ENCODE peak calls at places on chromosomes 2 and 18, in nine cellular contexts. One of them, this sample, is unnamed.

GRCh38 chr2:178268435-178268834 is 74.1 kb downstream of the OSBPL6 start:
- DNase-seq in AML-193: no peak
- DNase-seq in LoVo: no peak
- DNase-seq in islet precursor cell: no peak
- DNase-seq in H9: no peak
- DNase-seq in activated CD4-positive, alpha-beta T cell treated with anti-CD3 and anti-CD28 coated beads, Interleukin-2, amount 10 ng/mL, durations not matched to agents 7 days and 5 days: no peak
- DNase-seq in GM20000: no peak
- DNase-seq in Calu3: no peak
- DNase-seq in stimulated activated CD4-positive, alpha-beta T cell treated with anti-CD3 and anti-CD28 coated beads, TNF-alpha, amount 100 ng/mL, for 4 hours: no peak
- DNase-seq in this sample: no peak

GRCh38 chr18:48139427-48140347 is 209.2 kb upstream of the SMAD2 start:
- DNase-seq in stimulated activated CD4-positive, alpha-beta T cell treated with anti-CD3 and anti-CD28 coated beads, TNF-alpha, amount 100 ng/mL, for 4 hours: no peak
- DNase-seq in GM20000: no peak
- DNase-seq in activated CD4-positive, alpha-beta T cell treated with anti-CD3 and anti-CD28 coated beads, Interleukin-2, amount 10 ng/mL, durations not matched to agents 7 days and 5 days: no peak
- DNase-seq in LoVo: peak
- DNase-seq in H9: no peak
- DNase-seq in Calu3: peak
- DNase-seq in islet precursor cell: no peak
- DNase-seq in AML-193: no peak
- DNase-seq in this sample: no peak

GRCh38 chr2:57372237-57372962 is 674.2 kb upstream of the VRK2 start:
- DNase-seq in stimulated activated CD4-positive, alpha-beta T cell treated with anti-CD3 and anti-CD28 coated beads, TNF-alpha, amount 100 ng/mL, for 4 hours: no peak
- DNase-seq in AML-193: no peak
- DNase-seq in activated CD4-positive, alpha-beta T cell treated with anti-CD3 and anti-CD28 coated beads, Interleukin-2, amount 10 ng/mL, durations not matched to agents 7 days and 5 days: no peak
- DNase-seq in LoVo: no peak
- DNase-seq in Calu3: no peak
- DNase-seq in GM20000: no peak
- DNase-seq in islet precursor cell: no peak
- DNase-seq in H9: no peak
- DNase-seq in this sample: no peak

GRCh38 chr2:101622210-101622609 is 75.3 kb upstream of the MAP4K4 start:
- DNase-seq in islet precursor cell: peak
- DNase-seq in GM20000: no peak
- DNase-seq in stimulated activated CD4-positive, alpha-beta T cell treated with anti-CD3 and anti-CD28 coated beads, TNF-alpha, amount 100 ng/mL, for 4 hours: no peak
- DNase-seq in LoVo: no peak
- DNase-seq in activated CD4-positive, alpha-beta T cell treated with anti-CD3 and anti-CD28 coated beads, Interleukin-2, amount 10 ng/mL, durations not matched to agents 7 days and 5 days: no peak
- DNase-seq in Calu3: no peak
- DNase-seq in AML-193: no peak
- DNase-seq in H9: no peak
- DNase-seq in this sample: no peak

GRCh38 chr2:45127891-45128290 is 118.6 kb upstream of the SIX2 start:
- DNase-seq in activated CD4-positive, alpha-beta T cell treated with anti-CD3 and anti-CD28 coated beads, Interleukin-2, amount 10 ng/mL, durations not matched to agents 7 days and 5 days: no peak
- DNase-seq in LoVo: no peak
- DNase-seq in islet precursor cell: no peak
- DNase-seq in stimulated activated CD4-positive, alpha-beta T cell treated with anti-CD3 and anti-CD28 coated beads, TNF-alpha, amount 100 ng/mL, for 4 hours: no peak
- DNase-seq in AML-193: no peak
- DNase-seq in GM20000: no peak
- DNase-seq in H9: no peak
- DNase-seq in Calu3: no peak
- DNase-seq in this sample: no peak

GRCh38 chr2:24049485-24050021 is at the start of gene FKBP1B:
- DNase-seq in Calu3: peak
- DNase-seq in GM20000: peak
- DNase-seq in islet precursor cell: peak
- DNase-seq in AML-193: no peak
- DNase-seq in stimulated activated CD4-positive, alpha-beta T cell treated with anti-CD3 and anti-CD28 coated beads, TNF-alpha, amount 100 ng/mL, for 4 hours: peak
- DNase-seq in activated CD4-positive, alpha-beta T cell treated with anti-CD3 and anti-CD28 coated beads, Interleukin-2, amount 10 ng/mL, durations not matched to agents 7 days and 5 days: peak
- DNase-seq in H9: peak
- DNase-seq in LoVo: peak
- DNase-seq in this sample: peak

GRCh38 chr18:36386150-36386920 is 88.8 kb downstream of the FHOD3 start:
- DNase-seq in stimulated activated CD4-positive, alpha-beta T cell treated with anti-CD3 and anti-CD28 coated beads, TNF-alpha, amount 100 ng/mL, for 4 hours: no peak
- DNase-seq in AML-193: no peak
- DNase-seq in activated CD4-positive, alpha-beta T cell treated with anti-CD3 and anti-CD28 coated beads, Interleukin-2, amount 10 ng/mL, durations not matched to agents 7 days and 5 days: no peak
- DNase-seq in LoVo: no peak
- DNase-seq in GM20000: no peak
- DNase-seq in Calu3: no peak
- DNase-seq in H9: no peak
- DNase-seq in islet precursor cell: peak
- DNase-seq in this sample: no peak

GRCh38 chr2:188303363-188304031 is 11.8 kb downstream of the GULP1 start:
- DNase-seq in stimulated activated CD4-positive, alpha-beta T cell treated with anti-CD3 and anti-CD28 coated beads, TNF-alpha, amount 100 ng/mL, for 4 hours: no peak
- DNase-seq in LoVo: peak
- DNase-seq in activated CD4-positive, alpha-beta T cell treated with anti-CD3 and anti-CD28 coated beads, Interleukin-2, amount 10 ng/mL, durations not matched to agents 7 days and 5 days: no peak
- DNase-seq in GM20000: no peak
- DNase-seq in Calu3: peak
- DNase-seq in AML-193: no peak
- DNase-seq in H9: peak
- DNase-seq in islet precursor cell: peak
- DNase-seq in this sample: no peak

GRCh38 chr18:24055878-24056277 is 41.3 kb downstream of the TTC39C start:
- DNase-seq in GM20000: no peak
- DNase-seq in activated CD4-positive, alpha-beta T cell treated with anti-CD3 and anti-CD28 coated beads, Interleukin-2, amount 10 ng/mL, durations not matched to agents 7 days and 5 days: no peak
- DNase-seq in AML-193: no peak
- DNase-seq in islet precursor cell: no peak
- DNase-seq in Calu3: no peak
- DNase-seq in LoVo: no peak
- DNase-seq in stimulated activated CD4-positive, alpha-beta T cell treated with anti-CD3 and anti-CD28 coated beads, TNF-alpha, amount 100 ng/mL, for 4 hours: no peak
- DNase-seq in H9: no peak
- DNase-seq in this sample: no peak

GRCh38 chr2:132479140-132479539 is 62.5 kb downstream of the GPR39 start:
- DNase-seq in islet precursor cell: no peak
- DNase-seq in AML-193: no peak
- DNase-seq in stimulated activated CD4-positive, alpha-beta T cell treated with anti-CD3 and anti-CD28 coated beads, TNF-alpha, amount 100 ng/mL, for 4 hours: no peak
- DNase-seq in LoVo: no peak
- DNase-seq in activated CD4-positive, alpha-beta T cell treated with anti-CD3 and anti-CD28 coated beads, Interleukin-2, amount 10 ng/mL, durations not matched to agents 7 days and 5 days: no peak
- DNase-seq in Calu3: no peak
- DNase-seq in GM20000: no peak
- DNase-seq in H9: no peak
- DNase-seq in this sample: no peak

GRCh38 chr2:144830543-144830942 is 310.6 kb upstream of the ZEB2 start:
- DNase-seq in LoVo: no peak
- DNase-seq in islet precursor cell: no peak
- DNase-seq in AML-193: no peak
- DNase-seq in stimulated activated CD4-positive, alpha-beta T cell treated with anti-CD3 and anti-CD28 coated beads, TNF-alpha, amount 100 ng/mL, for 4 hours: no peak
- DNase-seq in activated CD4-positive, alpha-beta T cell treated with anti-CD3 and anti-CD28 coated beads, Interleukin-2, amount 10 ng/mL, durations not matched to agents 7 days and 5 days: no peak
- DNase-seq in Calu3: no peak
- DNase-seq in H9: no peak
- DNase-seq in GM20000: no peak
- DNase-seq in this sample: no peak

GRCh38 chr2:10990561-10991111 is 78.9 kb downstream of the KCNF1 start:
- DNase-seq in LoVo: no peak
- DNase-seq in H9: no peak
- DNase-seq in Calu3: no peak
- DNase-seq in stimulated activated CD4-positive, alpha-beta T cell treated with anti-CD3 and anti-CD28 coated beads, TNF-alpha, amount 100 ng/mL, for 4 hours: no peak
- DNase-seq in islet precursor cell: no peak
- DNase-seq in activated CD4-positive, alpha-beta T cell treated with anti-CD3 and anti-CD28 coated beads, Interleukin-2, amount 10 ng/mL, durations not matched to agents 7 days and 5 days: no peak
- DNase-seq in GM20000: no peak
- DNase-seq in AML-193: no peak
- DNase-seq in this sample: no peak

GRCh38 chr2:18047896-18048657 is 169.6 kb downstream of the KCNS3 start:
- DNase-seq in H9: no peak
- DNase-seq in LoVo: peak
- DNase-seq in AML-193: no peak
- DNase-seq in activated CD4-positive, alpha-beta T cell treated with anti-CD3 and anti-CD28 coated beads, Interleukin-2, amount 10 ng/mL, durations not matched to agents 7 days and 5 days: no peak
- DNase-seq in Calu3: peak
- DNase-seq in GM20000: no peak
- DNase-seq in islet precursor cell: no peak
- DNase-seq in stimulated activated CD4-positive, alpha-beta T cell treated with anti-CD3 and anti-CD28 coated beads, TNF-alpha, amount 100 ng/mL, for 4 hours: no peak
- DNase-seq in this sample: no peak

GRCh38 chr18:42742474-42742873 is 373.0 kb downstream of the RIT2 start:
- DNase-seq in islet precursor cell: no peak
- DNase-seq in AML-193: no peak
- DNase-seq in H9: no peak
- DNase-seq in Calu3: no peak
- DNase-seq in LoVo: no peak
- DNase-seq in stimulated activated CD4-positive, alpha-beta T cell treated with anti-CD3 and anti-CD28 coated beads, TNF-alpha, amount 100 ng/mL, for 4 hours: no peak
- DNase-seq in GM20000: no peak
- DNase-seq in activated CD4-positive, alpha-beta T cell treated with anti-CD3 and anti-CD28 coated beads, Interleukin-2, amount 10 ng/mL, durations not matched to agents 7 days and 5 days: no peak
- DNase-seq in this sample: no peak

GRCh38 chr2:186576614-186577013 is 13.2 kb upstream of the ITGAV start:
- DNase-seq in GM20000: no peak
- DNase-seq in LoVo: no peak
- DNase-seq in Calu3: no peak
- DNase-seq in activated CD4-positive, alpha-beta T cell treated with anti-CD3 and anti-CD28 coated beads, Interleukin-2, amount 10 ng/mL, durations not matched to agents 7 days and 5 days: no peak
- DNase-seq in AML-193: no peak
- DNase-seq in stimulated activated CD4-positive, alpha-beta T cell treated with anti-CD3 and anti-CD28 coated beads, TNF-alpha, amount 100 ng/mL, for 4 hours: no peak
- DNase-seq in islet precursor cell: no peak
- DNase-seq in H9: no peak
- DNase-seq in this sample: no peak

GRCh38 chr2:237627463-237628321 is at the start of gene LRRFIP1:
- DNase-seq in LoVo: no peak
- DNase-seq in activated CD4-positive, alpha-beta T cell treated with anti-CD3 and anti-CD28 coated beads, Interleukin-2, amount 10 ng/mL, durations not matched to agents 7 days and 5 days: no peak
- DNase-seq in GM20000: no peak
- DNase-seq in stimulated activated CD4-positive, alpha-beta T cell treated with anti-CD3 and anti-CD28 coated beads, TNF-alpha, amount 100 ng/mL, for 4 hours: no peak
- DNase-seq in Calu3: peak
- DNase-seq in islet precursor cell: peak
- DNase-seq in H9: peak
- DNase-seq in AML-193: no peak
- DNase-seq in this sample: no peak

GRCh38 chr18:45828917-45829811 is 3.7 kb downstream of the SIGLEC15 start:
- DNase-seq in islet precursor cell: peak
- DNase-seq in LoVo: peak
- DNase-seq in stimulated activated CD4-positive, alpha-beta T cell treated with anti-CD3 and anti-CD28 coated beads, TNF-alpha, amount 100 ng/mL, for 4 hours: no peak
- DNase-seq in H9: peak
- DNase-seq in AML-193: peak
- DNase-seq in Calu3: peak
- DNase-seq in GM20000: no peak
- DNase-seq in activated CD4-positive, alpha-beta T cell treated with anti-CD3 and anti-CD28 coated beads, Interleukin-2, amount 10 ng/mL, durations not matched to agents 7 days and 5 days: no peak
- DNase-seq in this sample: no peak

GRCh38 chr2:176789751-176790150 is 422.8 kb upstream of the HNRNPA3 start:
- DNase-seq in AML-193: no peak
- DNase-seq in Calu3: no peak
- DNase-seq in islet precursor cell: no peak
- DNase-seq in stimulated activated CD4-positive, alpha-beta T cell treated with anti-CD3 and anti-CD28 coated beads, TNF-alpha, amount 100 ng/mL, for 4 hours: no peak
- DNase-seq in activated CD4-positive, alpha-beta T cell treated with anti-CD3 and anti-CD28 coated beads, Interleukin-2, amount 10 ng/mL, durations not matched to agents 7 days and 5 days: no peak
- DNase-seq in H9: no peak
- DNase-seq in GM20000: no peak
- DNase-seq in LoVo: no peak
- DNase-seq in this sample: no peak

GRCh38 chr2:85216051-85216431 is 82.8 kb downstream of the TCF7L1 start:
- DNase-seq in GM20000: no peak
- DNase-seq in AML-193: no peak
- DNase-seq in islet precursor cell: no peak
- DNase-seq in stimulated activated CD4-positive, alpha-beta T cell treated with anti-CD3 and anti-CD28 coated beads, TNF-alpha, amount 100 ng/mL, for 4 hours: no peak
- DNase-seq in activated CD4-positive, alpha-beta T cell treated with anti-CD3 and anti-CD28 coated beads, Interleukin-2, amount 10 ng/mL, durations not matched to agents 7 days and 5 days: no peak
- DNase-seq in LoVo: no peak
- DNase-seq in Calu3: no peak
- DNase-seq in H9: no peak
- DNase-seq in this sample: no peak

GRCh38 chr2:148674063-148675020 is 29.8 kb downstream of the EPC2 start:
- DNase-seq in activated CD4-positive, alpha-beta T cell treated with anti-CD3 and anti-CD28 coated beads, Interleukin-2, amount 10 ng/mL, durations not matched to agents 7 days and 5 days: peak
- DNase-seq in LoVo: peak
- DNase-seq in stimulated activated CD4-positive, alpha-beta T cell treated with anti-CD3 and anti-CD28 coated beads, TNF-alpha, amount 100 ng/mL, for 4 hours: no peak
- DNase-seq in islet precursor cell: peak
- DNase-seq in AML-193: peak
- DNase-seq in Calu3: peak
- DNase-seq in H9: peak
- DNase-seq in GM20000: peak
- DNase-seq in this sample: peak

GRCh38 chr18:14978191-14978590 is 230.2 kb downstream of the ANKRD30B start:
- DNase-seq in islet precursor cell: no peak
- DNase-seq in GM20000: no peak
- DNase-seq in Calu3: no peak
- DNase-seq in stimulated activated CD4-positive, alpha-beta T cell treated with anti-CD3 and anti-CD28 coated beads, TNF-alpha, amount 100 ng/mL, for 4 hours: no peak
- DNase-seq in AML-193: no peak
- DNase-seq in LoVo: no peak
- DNase-seq in activated CD4-positive, alpha-beta T cell treated with anti-CD3 and anti-CD28 coated beads, Interleukin-2, amount 10 ng/mL, durations not matched to agents 7 days and 5 days: no peak
- DNase-seq in H9: no peak
- DNase-seq in this sample: no peak

GRCh38 chr18:3889803-3890202 is 439.8 kb downstream of the TGIF1 start:
- DNase-seq in AML-193: no peak
- DNase-seq in stimulated activated CD4-positive, alpha-beta T cell treated with anti-CD3 and anti-CD28 coated beads, TNF-alpha, amount 100 ng/mL, for 4 hours: no peak
- DNase-seq in H9: no peak
- DNase-seq in LoVo: no peak
- DNase-seq in Calu3: no peak
- DNase-seq in islet precursor cell: no peak
- DNase-seq in activated CD4-positive, alpha-beta T cell treated with anti-CD3 and anti-CD28 coated beads, Interleukin-2, amount 10 ng/mL, durations not matched to agents 7 days and 5 days: no peak
- DNase-seq in GM20000: no peak
- DNase-seq in this sample: no peak

GRCh38 chr2:34159891-34160290 is 560.8 kb upstream of the FAM98A start:
- DNase-seq in activated CD4-positive, alpha-beta T cell treated with anti-CD3 and anti-CD28 coated beads, Interleukin-2, amount 10 ng/mL, durations not matched to agents 7 days and 5 days: no peak
- DNase-seq in islet precursor cell: no peak
- DNase-seq in H9: no peak
- DNase-seq in LoVo: no peak
- DNase-seq in stimulated activated CD4-positive, alpha-beta T cell treated with anti-CD3 and anti-CD28 coated beads, TNF-alpha, amount 100 ng/mL, for 4 hours: no peak
- DNase-seq in GM20000: no peak
- DNase-seq in AML-193: no peak
- DNase-seq in Calu3: no peak
- DNase-seq in this sample: no peak

GRCh38 chr2:186484062-186484735 is 1.9 kb upstream of the ZC3H15 start:
- DNase-seq in H9: no peak
- DNase-seq in stimulated activated CD4-positive, alpha-beta T cell treated with anti-CD3 and anti-CD28 coated beads, TNF-alpha, amount 100 ng/mL, for 4 hours: no peak
- DNase-seq in GM20000: no peak
- DNase-seq in islet precursor cell: no peak
- DNase-seq in Calu3: no peak
- DNase-seq in AML-193: peak
- DNase-seq in LoVo: peak
- DNase-seq in activated CD4-positive, alpha-beta T cell treated with anti-CD3 and anti-CD28 coated beads, Interleukin-2, amount 10 ng/mL, durations not matched to agents 7 days and 5 days: no peak
- DNase-seq in this sample: no peak

GRCh38 chr2:36965196-36965595 is 1.1 kb downstream of the STRN start:
- DNase-seq in AML-193: no peak
- DNase-seq in H9: no peak
- DNase-seq in stimulated activated CD4-positive, alpha-beta T cell treated with anti-CD3 and anti-CD28 coated beads, TNF-alpha, amount 100 ng/mL, for 4 hours: no peak
- DNase-seq in LoVo: no peak
- DNase-seq in islet precursor cell: no peak
- DNase-seq in Calu3: no peak
- DNase-seq in GM20000: no peak
- DNase-seq in activated CD4-positive, alpha-beta T cell treated with anti-CD3 and anti-CD28 coated beads, Interleukin-2, amount 10 ng/mL, durations not matched to agents 7 days and 5 days: no peak
- DNase-seq in this sample: no peak

GRCh38 chr2:153823880-153824279 is 47.8 kb upstream of the GALNT13 start:
- DNase-seq in Calu3: no peak
- DNase-seq in islet precursor cell: no peak
- DNase-seq in activated CD4-positive, alpha-beta T cell treated with anti-CD3 and anti-CD28 coated beads, Interleukin-2, amount 10 ng/mL, durations not matched to agents 7 days and 5 days: no peak
- DNase-seq in LoVo: peak
- DNase-seq in GM20000: no peak
- DNase-seq in stimulated activated CD4-positive, alpha-beta T cell treated with anti-CD3 and anti-CD28 coated beads, TNF-alpha, amount 100 ng/mL, for 4 hours: no peak
- DNase-seq in AML-193: no peak
- DNase-seq in H9: no peak
- DNase-seq in this sample: no peak

GRCh38 chr2:10601866-10602566 is 87.8 kb downstream of the NOL10 start:
- DNase-seq in Calu3: no peak
- DNase-seq in AML-193: no peak
- DNase-seq in islet precursor cell: no peak
- DNase-seq in stimulated activated CD4-positive, alpha-beta T cell treated with anti-CD3 and anti-CD28 coated beads, TNF-alpha, amount 100 ng/mL, for 4 hours: no peak
- DNase-seq in H9: no peak
- DNase-seq in activated CD4-positive, alpha-beta T cell treated with anti-CD3 and anti-CD28 coated beads, Interleukin-2, amount 10 ng/mL, durations not matched to agents 7 days and 5 days: no peak
- DNase-seq in GM20000: no peak
- DNase-seq in LoVo: no peak
- DNase-seq in this sample: no peak

GRCh38 chr18:65206551-65207260 is 544.1 kb upstream of the CDH7 start:
- DNase-seq in LoVo: no peak
- DNase-seq in AML-193: no peak
- DNase-seq in activated CD4-positive, alpha-beta T cell treated with anti-CD3 and anti-CD28 coated beads, Interleukin-2, amount 10 ng/mL, durations not matched to agents 7 days and 5 days: no peak
- DNase-seq in stimulated activated CD4-positive, alpha-beta T cell treated with anti-CD3 and anti-CD28 coated beads, TNF-alpha, amount 100 ng/mL, for 4 hours: no peak
- DNase-seq in islet precursor cell: peak
- DNase-seq in GM20000: no peak
- DNase-seq in H9: peak
- DNase-seq in Calu3: peak
- DNase-seq in this sample: no peak

GRCh38 chr2:57798346-57798745 is 248.3 kb upstream of the VRK2 start:
- DNase-seq in LoVo: no peak
- DNase-seq in AML-193: no peak
- DNase-seq in Calu3: no peak
- DNase-seq in GM20000: no peak
- DNase-seq in islet precursor cell: no peak
- DNase-seq in stimulated activated CD4-positive, alpha-beta T cell treated with anti-CD3 and anti-CD28 coated beads, TNF-alpha, amount 100 ng/mL, for 4 hours: no peak
- DNase-seq in activated CD4-positive, alpha-beta T cell treated with anti-CD3 and anti-CD28 coated beads, Interleukin-2, amount 10 ng/mL, durations not matched to agents 7 days and 5 days: no peak
- DNase-seq in H9: no peak
- DNase-seq in this sample: no peak

GRCh38 chr2:221851531-221852045 is 279.5 kb upstream of the EPHA4 start:
- DNase-seq in AML-193: no peak
- DNase-seq in Calu3: no peak
- DNase-seq in islet precursor cell: no peak
- DNase-seq in GM20000: no peak
- DNase-seq in activated CD4-positive, alpha-beta T cell treated with anti-CD3 and anti-CD28 coated beads, Interleukin-2, amount 10 ng/mL, durations not matched to agents 7 days and 5 days: no peak
- DNase-seq in H9: no peak
- DNase-seq in stimulated activated CD4-positive, alpha-beta T cell treated with anti-CD3 and anti-CD28 coated beads, TNF-alpha, amount 100 ng/mL, for 4 hours: no peak
- DNase-seq in LoVo: no peak
- DNase-seq in this sample: no peak

GRCh38 chr2:219082332-219082958 is 21.7 kb upstream of the IHH start:
- DNase-seq in H9: no peak
- DNase-seq in islet precursor cell: no peak
- DNase-seq in activated CD4-positive, alpha-beta T cell treated with anti-CD3 and anti-CD28 coated beads, Interleukin-2, amount 10 ng/mL, durations not matched to agents 7 days and 5 days: no peak
- DNase-seq in Calu3: no peak
- DNase-seq in stimulated activated CD4-positive, alpha-beta T cell treated with anti-CD3 and anti-CD28 coated beads, TNF-alpha, amount 100 ng/mL, for 4 hours: no peak
- DNase-seq in AML-193: no peak
- DNase-seq in LoVo: no peak
- DNase-seq in GM20000: no peak
- DNase-seq in this sample: no peak

This sample was measured in NCI-H460.